ENCODE peak calls at places on chromosomes 16 and 17, in nine cellular contexts. T is right atrium auricular region, X is fibroblast of the conjunctiva, A is germinal center, N is neuronal stem cell, P is GF-D8, C is GM04504, H is fibroblast of mammary gland, Z is colonic mucosa. U is an unnamed sample.

GRCh38 chr17:81536299-81537290 is 8.4 kb downstream of the FSCN2 start:
- DNase-seq in C (no peak), X (no peak), H (no peak), Z (no peak), P (no peak), N (no peak), T (no peak), A (no peak), U (no peak)

GRCh38 chr16:22232277-22233049 is 26.4 kb downstream of the EEF2K start:
- DNase-seq in C (no peak), H (peak), A (no peak), N (no peak), X (no peak), P (no peak), Z (peak), T (no peak), U (no peak)

GRCh38 chr17:2068101-2068518 is 13.2 kb downstream of the HIC1 start:
- DNase-seq in A (no peak), X (no peak), P (no peak), N (no peak), Z (no peak), T (no peak), H (peak), C (peak), U (no peak)

GRCh38 chr16:22161999-22162657 is at the start of gene SDR42E2:
- DNase-seq in P (no peak), A (peak), X (no peak), Z (peak), H (no peak), N (no peak), T (no peak), C (no peak), U (no peak)

GRCh38 chr16:51152691-51153261 is 1.7 kb upstream of the SALL1 start:
- DNase-seq in Z (no peak), C (peak), X (no peak), H (peak), P (no peak), N (no peak), A (no peak), T (no peak), U (no peak)

GRCh38 chr16:18932243-18932997 is 6.2 kb upstream of the SMG1 start:
- DNase-seq in A (no peak), C (peak), Z (no peak), N (peak), H (peak), T (no peak), X (no peak), P (no peak), U (no peak)

GRCh38 chr17:41407226-41407625 is 9.8 kb upstream of the KRT31 start:
- DNase-seq in X (no peak), Z (no peak), N (no peak), A (no peak), H (no peak), C (no peak), P (no peak), T (no peak), U (no peak)

GRCh38 chr17:44758414-44759095 is at the start of gene ADAM11:
- DNase-seq in P (no peak), Z (no peak), A (peak), H (no peak), X (no peak), C (no peak), N (no peak), T (no peak), U (peak)

GRCh38 chr17:33055171-33055611 is 63.5 kb downstream of the SPACA3 start:
- DNase-seq in X (no peak), A (no peak), C (no peak), N (no peak), H (no peak), Z (no peak), P (no peak), T (peak), U (no peak)

GRCh38 chr16:53952215-53953208 is 248.6 kb downstream of the FTO start:
- DNase-seq in Z (no peak), N (no peak), T (no peak), A (no peak), X (no peak), C (no peak), P (no peak), H (peak), U (no peak)

GRCh38 chr17:9904277-9905077 is 594 bp downstream of the RCVRN start:
- DNase-seq in P (no peak), C (no peak), H (no peak), T (no peak), X (no peak), A (no peak), N (no peak), Z (no peak), U (no peak)

GRCh38 chr17:39939588-39940419 is 12.3 kb downstream of the LRRC3C start:
- DNase-seq in T (no peak), H (peak), P (peak), X (peak), Z (no peak), N (no peak), A (peak), C (peak), U (no peak)

GRCh38 chr17:48492401-48493298 is 38.2 kb downstream of the HOXB1 start:
- DNase-seq in T (peak), X (no peak), P (no peak), A (peak), C (no peak), H (peak), N (no peak), Z (peak), U (peak)

GRCh38 chr17:55228683-55229192 is 36.0 kb upstream of the HLF start:
- DNase-seq in P (no peak), T (no peak), N (no peak), C (no peak), A (no peak), H (no peak), X (no peak), Z (no peak), U (no peak)

GRCh38 chr17:80123791-80124190 is 22.4 kb downstream of the GAA start:
- DNase-seq in P (no peak), A (no peak), Z (no peak), X (no peak), H (peak), C (no peak), T (no peak), N (no peak), U (no peak)

GRCh38 chr17:79027274-79027924 is 3.4 kb downstream of the C1QTNF1 start:
- DNase-seq in T (no peak), Z (no peak), X (no peak), A (no peak), P (no peak), H (no peak), N (no peak), C (no peak), U (no peak)

GRCh38 chr17:33939959-33940358 is 315.1 kb upstream of the CCL2 start:
- DNase-seq in X (no peak), H (no peak), P (no peak), A (no peak), N (no peak), Z (no peak), T (no peak), C (no peak), U (no peak)

GRCh38 chr17:1649844-1650409 is at the start of gene RILP:
- DNase-seq in A (peak), P (no peak), H (peak), Z (peak), N (no peak), C (no peak), X (no peak), T (peak), U (no peak)

GRCh38 chr16:85334718-85335583 is 222.7 kb upstream of the CIBAR2 start:
- DNase-seq in T (no peak), H (no peak), X (no peak), P (peak), C (no peak), Z (peak), N (peak), A (no peak), U (no peak)

GRCh38 chr16:10579965-10580918 is at the start of gene EMP2:
- DNase-seq in Z (peak), A (peak), P (no peak), X (peak), C (peak), T (peak), H (peak), N (peak), U (peak)

GRCh38 chr17:7289256-7290032 is 5.0 kb downstream of the YBX2 start:
- DNase-seq in N (no peak), C (no peak), Z (no peak), A (no peak), T (no peak), X (no peak), P (no peak), H (no peak), U (no peak)

GRCh38 chr17:49817993-49818392 is 29.5 kb downstream of the KAT7 start:
- DNase-seq in X (no peak), N (no peak), T (no peak), A (no peak), P (no peak), C (no peak), Z (no peak), H (no peak), U (no peak)

GRCh38 chr17:7263071-7263800 is 958 bp upstream of the CLDN7 start:
- DNase-seq in A (peak), Z (peak), X (no peak), H (no peak), T (no peak), P (no peak), C (no peak), N (no peak), U (no peak)

GRCh38 chr17:16322636-16323035 is 30.6 kb downstream of the CENPV start:
- DNase-seq in H (peak), Z (no peak), N (no peak), C (peak), P (no peak), X (no peak), T (no peak), A (no peak), U (no peak)

GRCh38 chr17:6558932-6559752 is 2.8 kb upstream of the PITPNM3 start:
- DNase-seq in H (no peak), C (no peak), N (no peak), T (no peak), P (no peak), X (no peak), A (no peak), Z (no peak), U (no peak)

U was measured in GM12891.